ENCODE peak calls at places on chromosomes 5 and 9, in seven cellular contexts. One of them, this sample, is unnamed.

GRCh38 chr5:1805326-1805725 is 4.1 kb downstream of the NDUFS6 start:
- DNase-seq in SW480: no peak
- DNase-seq in left ventricle myocardium inferior: no peak
- DNase-seq in NAMALWA: no peak
- DNase-seq in chondrocyte: peak
- DNase-seq in G401: no peak
- DNase-seq in NCI-H1092 treated with DMSO at 0.1 percent for 48 hours: no peak
- DNase-seq in this sample: no peak

GRCh38 chr5:145739824-145740223 is 95.3 kb downstream of the PRELID2 start:
- DNase-seq in SW480: no peak
- DNase-seq in left ventricle myocardium inferior: no peak
- DNase-seq in NAMALWA: no peak
- DNase-seq in chondrocyte: no peak
- DNase-seq in G401: no peak
- DNase-seq in NCI-H1092 treated with DMSO at 0.1 percent for 48 hours: no peak
- DNase-seq in this sample: no peak

GRCh38 chr9:130780865-130781504 is 54.1 kb upstream of the ABL1 start:
- DNase-seq in SW480: no peak
- DNase-seq in left ventricle myocardium inferior: peak
- DNase-seq in NAMALWA: no peak
- DNase-seq in chondrocyte: no peak
- DNase-seq in G401: no peak
- DNase-seq in NCI-H1092 treated with DMSO at 0.1 percent for 48 hours: no peak
- DNase-seq in this sample: no peak

GRCh38 chr5:72465068-72465467 is 42.1 kb downstream of the ZNF366 start:
- DNase-seq in SW480: no peak
- DNase-seq in left ventricle myocardium inferior: no peak
- DNase-seq in NAMALWA: no peak
- DNase-seq in chondrocyte: no peak
- DNase-seq in G401: no peak
- DNase-seq in NCI-H1092 treated with DMSO at 0.1 percent for 48 hours: no peak
- DNase-seq in this sample: no peak

GRCh38 chr9:71072587-71072986 is 48.8 kb downstream of the TRPM3 start:
- DNase-seq in SW480: no peak
- DNase-seq in left ventricle myocardium inferior: no peak
- DNase-seq in NAMALWA: no peak
- DNase-seq in chondrocyte: no peak
- DNase-seq in G401: no peak
- DNase-seq in NCI-H1092 treated with DMSO at 0.1 percent for 48 hours: no peak
- DNase-seq in this sample: no peak

GRCh38 chr9:26170224-26170623 is 492.0 kb upstream of the TUSC1 start:
- DNase-seq in SW480: no peak
- DNase-seq in left ventricle myocardium inferior: no peak
- DNase-seq in NAMALWA: no peak
- DNase-seq in chondrocyte: no peak
- DNase-seq in G401: no peak
- DNase-seq in NCI-H1092 treated with DMSO at 0.1 percent for 48 hours: no peak
- DNase-seq in this sample: no peak

GRCh38 chr5:155285673-155286072 is 272.1 kb downstream of the KIF4B start:
- DNase-seq in SW480: no peak
- DNase-seq in left ventricle myocardium inferior: no peak
- DNase-seq in NAMALWA: no peak
- DNase-seq in chondrocyte: no peak
- DNase-seq in G401: no peak
- DNase-seq in NCI-H1092 treated with DMSO at 0.1 percent for 48 hours: no peak
- DNase-seq in this sample: no peak

GRCh38 chr9:134307674-134308638 is 18.3 kb upstream of the RXRA start:
- DNase-seq in SW480: no peak
- DNase-seq in left ventricle myocardium inferior: peak
- DNase-seq in NAMALWA: no peak
- DNase-seq in chondrocyte: peak
- DNase-seq in G401: no peak
- DNase-seq in NCI-H1092 treated with DMSO at 0.1 percent for 48 hours: no peak
- DNase-seq in this sample: no peak

GRCh38 chr5:147432323-147432722 is 77.5 kb downstream of the DPYSL3 start:
- DNase-seq in SW480: no peak
- DNase-seq in left ventricle myocardium inferior: no peak
- DNase-seq in NAMALWA: no peak
- DNase-seq in chondrocyte: no peak
- DNase-seq in G401: no peak
- DNase-seq in NCI-H1092 treated with DMSO at 0.1 percent for 48 hours: no peak
- DNase-seq in this sample: no peak

GRCh38 chr9:93950619-93951601 is 4.2 kb downstream of the BARX1 start:
- DNase-seq in SW480: no peak
- DNase-seq in left ventricle myocardium inferior: no peak
- DNase-seq in NAMALWA: no peak
- DNase-seq in chondrocyte: peak
- DNase-seq in G401: no peak
- DNase-seq in NCI-H1092 treated with DMSO at 0.1 percent for 48 hours: no peak
- DNase-seq in this sample: no peak

GRCh38 chr9:134136997-134137302 is 1.1 kb downstream of the WDR5 start:
- DNase-seq in SW480: no peak
- DNase-seq in left ventricle myocardium inferior: no peak
- DNase-seq in NAMALWA: no peak
- DNase-seq in chondrocyte: no peak
- DNase-seq in G401: no peak
- DNase-seq in NCI-H1092 treated with DMSO at 0.1 percent for 48 hours: no peak
- DNase-seq in this sample: no peak

GRCh38 chr5:66876266-66876807 is 280.1 kb downstream of the MAST4 start:
- DNase-seq in SW480: no peak
- DNase-seq in left ventricle myocardium inferior: no peak
- DNase-seq in NAMALWA: no peak
- DNase-seq in chondrocyte: no peak
- DNase-seq in G401: no peak
- DNase-seq in NCI-H1092 treated with DMSO at 0.1 percent for 48 hours: no peak
- DNase-seq in this sample: no peak

GRCh38 chr9:98795970-98796363 is 388 bp downstream of the ANKS6 start:
- DNase-seq in SW480: no peak
- DNase-seq in left ventricle myocardium inferior: no peak
- DNase-seq in NAMALWA: peak
- DNase-seq in chondrocyte: no peak
- DNase-seq in G401: peak
- DNase-seq in NCI-H1092 treated with DMSO at 0.1 percent for 48 hours: no peak
- DNase-seq in this sample: no peak

GRCh38 chr5:56715996-56716395 is 99.4 kb upstream of the MAP3K1 start:
- DNase-seq in SW480: no peak
- DNase-seq in left ventricle myocardium inferior: no peak
- DNase-seq in NAMALWA: no peak
- DNase-seq in chondrocyte: no peak
- DNase-seq in G401: no peak
- DNase-seq in NCI-H1092 treated with DMSO at 0.1 percent for 48 hours: no peak
- DNase-seq in this sample: no peak

GRCh38 chr9:113215142-113215541 is 5.9 kb downstream of the FKBP15 start:
- DNase-seq in SW480: peak
- DNase-seq in left ventricle myocardium inferior: no peak
- DNase-seq in NAMALWA: no peak
- DNase-seq in chondrocyte: no peak
- DNase-seq in G401: no peak
- DNase-seq in NCI-H1092 treated with DMSO at 0.1 percent for 48 hours: no peak
- DNase-seq in this sample: no peak

GRCh38 chr5:56840597-56840996 is 25.2 kb downstream of the MAP3K1 start:
- DNase-seq in SW480: no peak
- DNase-seq in left ventricle myocardium inferior: no peak
- DNase-seq in NAMALWA: peak
- DNase-seq in chondrocyte: no peak
- DNase-seq in G401: no peak
- DNase-seq in NCI-H1092 treated with DMSO at 0.1 percent for 48 hours: no peak
- DNase-seq in this sample: no peak

GRCh38 chr5:103000089-103000488 is 119.8 kb downstream of the GIN1 start:
- DNase-seq in SW480: no peak
- DNase-seq in left ventricle myocardium inferior: no peak
- DNase-seq in NAMALWA: no peak
- DNase-seq in chondrocyte: no peak
- DNase-seq in G401: no peak
- DNase-seq in NCI-H1092 treated with DMSO at 0.1 percent for 48 hours: no peak
- DNase-seq in this sample: no peak

GRCh38 chr5:153562189-153562588 is 71.7 kb downstream of the GRIA1 start:
- DNase-seq in SW480: no peak
- DNase-seq in left ventricle myocardium inferior: no peak
- DNase-seq in NAMALWA: no peak
- DNase-seq in chondrocyte: no peak
- DNase-seq in G401: no peak
- DNase-seq in NCI-H1092 treated with DMSO at 0.1 percent for 48 hours: no peak
- DNase-seq in this sample: no peak

GRCh38 chr5:124628251-124628650 is 118.2 kb downstream of the ZNF608 start:
- DNase-seq in SW480: no peak
- DNase-seq in left ventricle myocardium inferior: no peak
- DNase-seq in NAMALWA: no peak
- DNase-seq in chondrocyte: no peak
- DNase-seq in G401: no peak
- DNase-seq in NCI-H1092 treated with DMSO at 0.1 percent for 48 hours: no peak
- DNase-seq in this sample: no peak

GRCh38 chr9:34710023-34710422 is at the start of gene CCL21:
- DNase-seq in SW480: no peak
- DNase-seq in left ventricle myocardium inferior: peak
- DNase-seq in NAMALWA: no peak
- DNase-seq in chondrocyte: no peak
- DNase-seq in G401: no peak
- DNase-seq in NCI-H1092 treated with DMSO at 0.1 percent for 48 hours: no peak
- DNase-seq in this sample: no peak

GRCh38 chr5:60010328-60010727 is 116.8 kb upstream of the PDE4D start:
- DNase-seq in SW480: no peak
- DNase-seq in left ventricle myocardium inferior: no peak
- DNase-seq in NAMALWA: peak
- DNase-seq in chondrocyte: no peak
- DNase-seq in G401: no peak
- DNase-seq in NCI-H1092 treated with DMSO at 0.1 percent for 48 hours: no peak
- DNase-seq in this sample: no peak

GRCh38 chr5:176875783-176876505 is 23.2 kb downstream of the HK3 start:
- DNase-seq in SW480: no peak
- DNase-seq in left ventricle myocardium inferior: no peak
- DNase-seq in NAMALWA: no peak
- DNase-seq in chondrocyte: no peak
- DNase-seq in G401: no peak
- DNase-seq in NCI-H1092 treated with DMSO at 0.1 percent for 48 hours: no peak
- DNase-seq in this sample: no peak

GRCh38 chr9:125426926-125427325 is 165.3 kb downstream of the GAPVD1 start:
- DNase-seq in SW480: no peak
- DNase-seq in left ventricle myocardium inferior: no peak
- DNase-seq in NAMALWA: no peak
- DNase-seq in chondrocyte: no peak
- DNase-seq in G401: no peak
- DNase-seq in NCI-H1092 treated with DMSO at 0.1 percent for 48 hours: no peak
- DNase-seq in this sample: no peak

GRCh38 chr5:149367249-149367971 is 9.6 kb downstream of the PCYOX1L start:
- DNase-seq in SW480: peak
- DNase-seq in left ventricle myocardium inferior: no peak
- DNase-seq in NAMALWA: peak
- DNase-seq in chondrocyte: no peak
- DNase-seq in G401: peak
- DNase-seq in NCI-H1092 treated with DMSO at 0.1 percent for 48 hours: peak
- DNase-seq in this sample: peak

GRCh38 chr5:168097852-168098251 is 193.6 kb upstream of the WWC1 start:
- DNase-seq in SW480: no peak
- DNase-seq in left ventricle myocardium inferior: no peak
- DNase-seq in NAMALWA: no peak
- DNase-seq in chondrocyte: no peak
- DNase-seq in G401: no peak
- DNase-seq in NCI-H1092 treated with DMSO at 0.1 percent for 48 hours: no peak
- DNase-seq in this sample: no peak

GRCh38 chr5:164868761-164869160 is 1363.3 kb downstream of the MAT2B start:
- DNase-seq in SW480: no peak
- DNase-seq in left ventricle myocardium inferior: no peak
- DNase-seq in NAMALWA: peak
- DNase-seq in chondrocyte: no peak
- DNase-seq in G401: no peak
- DNase-seq in NCI-H1092 treated with DMSO at 0.1 percent for 48 hours: no peak
- DNase-seq in this sample: no peak

GRCh38 chr9:116501871-116502270 is 185.2 kb upstream of the TRIM32 start:
- DNase-seq in SW480: no peak
- DNase-seq in left ventricle myocardium inferior: no peak
- DNase-seq in NAMALWA: no peak
- DNase-seq in chondrocyte: no peak
- DNase-seq in G401: no peak
- DNase-seq in NCI-H1092 treated with DMSO at 0.1 percent for 48 hours: no peak
- DNase-seq in this sample: no peak

GRCh38 chr5:142403583-142403982 is 78.8 kb upstream of the SPRY4 start:
- DNase-seq in SW480: no peak
- DNase-seq in left ventricle myocardium inferior: no peak
- DNase-seq in NAMALWA: no peak
- DNase-seq in chondrocyte: no peak
- DNase-seq in G401: no peak
- DNase-seq in NCI-H1092 treated with DMSO at 0.1 percent for 48 hours: no peak
- DNase-seq in this sample: no peak